ENCODE peak calls at places on chromosomes 4 and X, in four cellular contexts. One of them, this sample, is unnamed.

GRCh38 chrX:30577362-30577961 is at the start of gene TASL:
- DNase-seq in GM23338: no peak
- DNase-seq in RWPE1: no peak
- DNase-seq in cardiac muscle cell: no peak
- DNase-seq in this sample: no peak

GRCh38 chr4:112327950-112328349 is 30.8 kb downstream of the ALPK1 start:
- DNase-seq in RWPE1: peak
- DNase-seq in cardiac muscle cell: peak
- DNase-seq in GM23338: peak
- DNase-seq in this sample: no peak

GRCh38 chr4:107655289-107655688 is 64.7 kb downstream of the PAPSS1 start:
- DNase-seq in RWPE1: no peak
- DNase-seq in GM23338: no peak
- DNase-seq in cardiac muscle cell: no peak
- DNase-seq in this sample: no peak

GRCh38 chr4:72314869-72315268 is 254.2 kb downstream of the ADAMTS3 start:
- DNase-seq in GM23338: no peak
- DNase-seq in cardiac muscle cell: peak
- DNase-seq in RWPE1: peak
- DNase-seq in this sample: no peak

GRCh38 chr4:177403746-177404145 is 38.5 kb downstream of the AGA start:
- DNase-seq in GM23338: no peak
- DNase-seq in cardiac muscle cell: no peak
- DNase-seq in RWPE1: no peak
- DNase-seq in this sample: no peak

GRCh38 chr4:89000844-89001360 is 56.1 kb downstream of the FAM13A start:
- DNase-seq in RWPE1: peak
- DNase-seq in GM23338: no peak
- DNase-seq in cardiac muscle cell: no peak
- DNase-seq in this sample: no peak

GRCh38 chr4:10033191-10033881 is 12.0 kb upstream of the SLC2A9 start:
- DNase-seq in cardiac muscle cell: no peak
- DNase-seq in GM23338: no peak
- DNase-seq in RWPE1: peak
- DNase-seq in this sample: no peak

GRCh38 chrX:135536883-135537282 is 16.4 kb downstream of the INTS6L start:
- DNase-seq in RWPE1: no peak
- DNase-seq in cardiac muscle cell: no peak
- DNase-seq in GM23338: no peak
- DNase-seq in this sample: no peak

GRCh38 chrX:14802943-14803710 is 69.7 kb downstream of the FANCB start:
- DNase-seq in RWPE1: no peak
- DNase-seq in cardiac muscle cell: no peak
- DNase-seq in GM23338: no peak
- DNase-seq in this sample: no peak

GRCh38 chrX:150874448-150874847 is 24.0 kb downstream of the CD99L2 start:
- DNase-seq in cardiac muscle cell: no peak
- DNase-seq in RWPE1: no peak
- DNase-seq in GM23338: no peak
- DNase-seq in this sample: no peak
- H3K27ac ChIP-seq in cardiac muscle cell: no peak
- H3K27ac ChIP-seq in RWPE1: no peak
- H3K27ac ChIP-seq in GM23338: no peak
- H3K27ac ChIP-seq in this sample: no peak

GRCh38 chr4:148986951-148987350 is 544.7 kb upstream of the NR3C2 start:
- DNase-seq in cardiac muscle cell: no peak
- DNase-seq in RWPE1: peak
- DNase-seq in GM23338: no peak
- DNase-seq in this sample: no peak
- H3K27ac ChIP-seq in cardiac muscle cell: no peak
- H3K27ac ChIP-seq in RWPE1: no peak
- H3K27ac ChIP-seq in GM23338: no peak
- H3K27ac ChIP-seq in this sample: no peak

GRCh38 chr4:186023975-186024374 is 45.0 kb upstream of the TLR3 start:
- DNase-seq in cardiac muscle cell: no peak
- DNase-seq in RWPE1: no peak
- DNase-seq in GM23338: no peak
- DNase-seq in this sample: no peak

GRCh38 chr4:186020793-186021407 is 48.1 kb upstream of the TLR3 start:
- DNase-seq in GM23338: no peak
- DNase-seq in RWPE1: no peak
- DNase-seq in cardiac muscle cell: no peak
- DNase-seq in this sample: no peak

GRCh38 chr4:186021461-186022167 is 47.3 kb upstream of the TLR3 start:
- DNase-seq in RWPE1: peak
- DNase-seq in GM23338: peak
- DNase-seq in cardiac muscle cell: peak
- DNase-seq in this sample: peak

GRCh38 chr4:186027405-186027804 is 41.6 kb upstream of the TLR3 start:
- DNase-seq in RWPE1: peak
- DNase-seq in GM23338: no peak
- DNase-seq in cardiac muscle cell: no peak
- DNase-seq in this sample: no peak

GRCh38 chr4:186024637-186025320 is 44.2 kb upstream of the TLR3 start:
- DNase-seq in cardiac muscle cell: no peak
- DNase-seq in GM23338: no peak
- DNase-seq in RWPE1: no peak
- DNase-seq in this sample: no peak
- H3K27ac ChIP-seq in cardiac muscle cell: no peak
- H3K27ac ChIP-seq in GM23338: no peak
- H3K27ac ChIP-seq in RWPE1: no peak
- H3K27ac ChIP-seq in this sample: no peak

GRCh38 chr4:26424143-26424542 is 66.1 kb downstream of the CCKAR start:
- DNase-seq in cardiac muscle cell: no peak
- DNase-seq in RWPE1: no peak
- DNase-seq in GM23338: no peak
- DNase-seq in this sample: no peak

GRCh38 chr4:26418107-26418506 is 72.2 kb downstream of the CCKAR start:
- DNase-seq in GM23338: no peak
- DNase-seq in cardiac muscle cell: no peak
- DNase-seq in RWPE1: no peak
- DNase-seq in this sample: no peak

GRCh38 chr4:26418850-26419249 is 71.4 kb downstream of the CCKAR start:
- DNase-seq in GM23338: no peak
- DNase-seq in RWPE1: no peak
- DNase-seq in cardiac muscle cell: no peak
- DNase-seq in this sample: no peak

GRCh38 chr4:26420903-26421302 is 69.4 kb downstream of the CCKAR start:
- DNase-seq in cardiac muscle cell: no peak
- DNase-seq in GM23338: no peak
- DNase-seq in RWPE1: no peak
- DNase-seq in this sample: no peak

GRCh38 chr4:26420438-26420837 is 69.8 kb downstream of the CCKAR start:
- DNase-seq in GM23338: no peak
- DNase-seq in cardiac muscle cell: no peak
- DNase-seq in RWPE1: no peak
- DNase-seq in this sample: no peak
- H3K27ac ChIP-seq in GM23338: peak
- H3K27ac ChIP-seq in cardiac muscle cell: no peak
- H3K27ac ChIP-seq in RWPE1: no peak
- H3K27ac ChIP-seq in this sample: no peak

GRCh38 chr4:188887905-188888304 is 748.7 kb downstream of the TRIML1 start:
- DNase-seq in RWPE1: no peak
- DNase-seq in cardiac muscle cell: no peak
- DNase-seq in GM23338: no peak
- DNase-seq in this sample: no peak

DNA sequence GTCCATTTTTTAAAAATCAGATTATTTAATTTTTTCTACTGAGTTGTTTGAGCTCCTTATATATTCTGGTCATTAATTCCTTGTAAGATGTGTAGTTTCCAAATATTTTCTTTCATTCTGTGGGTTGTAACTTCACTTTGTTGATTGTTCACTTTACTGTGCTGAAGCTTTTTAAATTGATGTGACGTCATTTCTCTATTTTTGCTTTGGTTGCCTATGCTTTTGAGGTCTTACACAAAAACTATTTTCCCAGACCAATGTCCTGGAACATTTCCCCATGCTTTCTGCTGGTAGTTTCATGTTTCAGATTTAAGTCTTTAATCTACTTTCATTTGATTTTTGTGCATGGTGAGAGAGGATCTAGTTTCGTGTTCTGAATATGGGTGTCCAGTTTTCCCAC is 753.6 kb downstream of the TRIML1 start:
- DNase-seq in cardiac muscle cell: no peak
- DNase-seq in GM23338: no peak
- DNase-seq in RWPE1: no peak
- DNase-seq in this sample: no peak
- H3K27ac ChIP-seq in cardiac muscle cell: no peak
- H3K27ac ChIP-seq in GM23338: no peak
- H3K27ac ChIP-seq in RWPE1: no peak
- H3K27ac ChIP-seq in this sample: no peak

DNA sequence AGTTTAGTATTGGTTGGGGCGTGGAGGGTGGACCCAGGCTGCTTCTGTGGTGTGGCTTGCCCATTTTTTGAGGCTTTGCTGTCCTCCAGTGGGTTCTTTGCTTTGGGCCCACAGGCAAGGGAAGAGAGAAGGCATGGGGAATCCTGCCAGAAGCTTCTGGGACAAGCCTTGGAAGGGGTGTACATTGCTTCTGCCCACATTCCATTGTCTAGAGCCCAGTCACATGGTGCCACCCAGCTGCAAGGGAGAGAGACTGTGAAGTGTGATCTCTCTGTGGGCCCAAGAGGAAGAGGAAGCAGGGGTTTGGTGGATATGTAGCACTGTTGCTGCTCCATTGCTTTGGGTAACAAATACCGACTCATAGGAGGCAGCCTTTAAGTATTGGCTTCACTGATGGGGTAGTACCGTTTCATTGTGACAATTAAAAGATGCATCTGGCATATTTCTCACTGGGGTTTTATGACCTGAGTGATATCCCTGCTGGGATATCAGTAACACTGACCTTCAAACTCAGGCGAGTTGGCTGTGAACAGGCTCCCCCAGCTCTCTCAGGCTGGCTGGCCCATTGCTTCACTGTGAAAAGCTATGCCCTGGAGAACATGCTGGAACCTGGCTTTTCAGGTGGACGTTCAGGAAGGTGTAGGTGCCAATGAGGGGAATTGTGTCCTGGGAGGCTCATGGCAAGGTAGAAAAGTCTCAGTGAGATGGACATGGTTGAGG is 85.9 kb downstream of the CLDN34 start:
- DNase-seq in RWPE1: no peak
- DNase-seq in cardiac muscle cell: no peak
- DNase-seq in GM23338: no peak
- DNase-seq in this sample: no peak
- H3K27ac ChIP-seq in RWPE1: no peak
- H3K27ac ChIP-seq in cardiac muscle cell: peak
- H3K27ac ChIP-seq in GM23338: no peak
- H3K27ac ChIP-seq in this sample: no peak

GRCh38 chr4:33746979-33747378 is 2497.3 kb downstream of the ARAP2 start:
- DNase-seq in cardiac muscle cell: no peak
- DNase-seq in GM23338: no peak
- DNase-seq in RWPE1: no peak
- DNase-seq in this sample: no peak
- H3K27ac ChIP-seq in cardiac muscle cell: no peak
- H3K27ac ChIP-seq in GM23338: no peak
- H3K27ac ChIP-seq in RWPE1: no peak
- H3K27ac ChIP-seq in this sample: no peak

GRCh38 chr4:98558770-98559169 is 99.6 kb downstream of the TSPAN5 start:
- DNase-seq in RWPE1: no peak
- DNase-seq in cardiac muscle cell: no peak
- DNase-seq in GM23338: peak
- DNase-seq in this sample: no peak
- H3K27ac ChIP-seq in RWPE1: no peak
- H3K27ac ChIP-seq in cardiac muscle cell: peak
- H3K27ac ChIP-seq in GM23338: peak
- H3K27ac ChIP-seq in this sample: peak

DNA sequence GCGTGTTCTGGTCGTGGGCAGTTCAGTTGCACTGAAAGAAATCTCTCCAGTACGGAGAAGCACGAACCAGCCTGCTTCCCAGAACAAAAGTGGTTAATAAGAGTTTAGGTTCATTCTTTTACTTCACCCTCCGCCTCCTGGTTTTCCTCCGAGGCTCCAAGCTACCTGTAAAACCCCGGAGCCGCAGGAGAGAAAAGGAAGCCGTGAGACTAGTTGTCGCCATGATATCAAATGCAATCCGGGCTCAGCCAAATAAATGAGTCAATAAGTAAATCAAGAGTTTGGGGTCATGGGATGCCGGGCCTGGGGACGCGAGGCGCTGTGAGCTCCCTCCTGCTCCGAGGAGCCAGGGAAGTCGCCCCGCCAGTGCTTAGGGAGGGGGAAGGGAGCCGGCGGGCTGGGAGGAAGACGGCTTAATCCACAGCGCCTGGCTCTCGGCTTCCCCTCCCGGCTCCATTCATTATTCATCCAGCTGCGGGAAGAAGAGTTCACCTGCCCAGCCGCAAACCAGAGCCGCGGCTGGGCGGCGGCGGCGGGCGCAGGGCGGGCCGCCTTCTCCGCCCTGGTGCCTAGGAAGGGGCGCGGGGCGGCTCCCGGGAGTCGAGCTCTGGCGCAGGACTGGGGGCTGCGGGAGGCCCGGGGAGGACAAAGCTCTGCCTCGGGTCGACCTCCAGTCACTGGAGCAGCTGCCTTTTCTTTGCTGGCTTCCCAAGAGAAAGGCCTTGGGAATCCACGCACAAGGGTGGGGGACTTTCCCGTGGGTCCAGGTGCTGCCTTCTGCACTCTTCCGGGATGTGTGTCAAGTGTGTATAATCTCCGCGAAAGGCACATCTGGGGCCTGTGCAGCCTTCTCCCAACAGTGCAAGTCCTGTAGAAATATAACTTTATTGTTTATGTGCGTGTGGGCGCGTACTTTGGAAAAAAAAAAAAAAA is 1.7 kb downstream of the FRAS1 start:
- DNase-seq in GM23338: peak
- DNase-seq in RWPE1: peak
- DNase-seq in cardiac muscle cell: peak
- DNase-seq in this sample: peak
- H3K27ac ChIP-seq in GM23338: peak
- H3K27ac ChIP-seq in RWPE1: no peak
- H3K27ac ChIP-seq in cardiac muscle cell: peak
- H3K27ac ChIP-seq in this sample: no peak

GRCh38 chr4:189021831-189022230 is 882.6 kb downstream of the TRIML1 start:
- DNase-seq in GM23338: peak
- DNase-seq in cardiac muscle cell: peak
- DNase-seq in RWPE1: no peak
- DNase-seq in this sample: peak
- H3K27ac ChIP-seq in GM23338: no peak
- H3K27ac ChIP-seq in cardiac muscle cell: no peak
- H3K27ac ChIP-seq in RWPE1: no peak
- H3K27ac ChIP-seq in this sample: no peak